ENCODE peak calls at places on chromosomes 16 and 17, in four cellular contexts. E, A, M and P are unnamed samples.

GRCh38 chr16:48182979-48183537 is 27.3 kb upstream of the ABCC12 start:
- DNase-seq in E (no peak), A (no peak), M (no peak), P (peak)

GRCh38 chr17:31320231-31320630 is 1.2 kb downstream of the EVI2A start:
- DNase-seq in E (no peak), A (no peak), M (no peak), P (no peak)

GRCh38 chr17:19254651-19255050 is 17.5 kb downstream of the EPN2 start:
- DNase-seq in E (no peak), A (no peak), M (no peak), P (no peak)

GRCh38 chr17:40547079-40547784 is 18.0 kb downstream of the CCR7 start:
- DNase-seq in E (no peak), A (no peak), M (no peak), P (no peak)

GRCh38 chr16:85422374-85423185 is 190.5 kb upstream of the GSE1 start:
- DNase-seq in E (no peak), A (no peak), M (peak), P (no peak)

GRCh38 chr16:66013497-66013896 is 353.0 kb upstream of the CDH5 start:
- DNase-seq in E (no peak), A (no peak), M (no peak), P (no peak)

GRCh38 chr17:40145476-40145875 is 5.1 kb downstream of the CASC3 start:
- DNase-seq in E (no peak), A (no peak), M (no peak), P (no peak)

GRCh38 chr17:39699818-39700147 is at the start of gene ERBB2:
- DNase-seq in E (no peak), A (no peak), M (peak), P (no peak)

GRCh38 chr17:3961564-3962047 is 2.6 kb downstream of the ATP2A3 start:
- DNase-seq in E (no peak), A (no peak), M (no peak), P (peak)

GRCh38 chr17:76527430-76528111 is 9.9 kb downstream of the CYGB start:
- DNase-seq in E (no peak), A (peak), M (peak), P (no peak)

GRCh38 chr17:27552467-27552779 is 78.6 kb upstream of the LGALS9 start:
- DNase-seq in E (no peak), A (no peak), M (no peak), P (no peak)

GRCh38 chr17:59284317-59284716 is 47.1 kb upstream of the YPEL2 start:
- DNase-seq in E (no peak), A (no peak), M (no peak), P (no peak)

GRCh38 chr17:63337579-63337978 is 108.5 kb downstream of the CYB561 start:
- DNase-seq in E (no peak), A (no peak), M (no peak), P (no peak)

GRCh38 chr16:1435921-1436697 is 5.2 kb downstream of the PERCC1 start:
- DNase-seq in E (no peak), A (no peak), M (no peak), P (no peak)

GRCh38 chr17:376936-377863 is 24.6 kb upstream of the RPH3AL start:
- DNase-seq in E (no peak), A (no peak), M (no peak), P (no peak)

GRCh38 chr17:19753661-19754463 is 5.8 kb upstream of the ALDH3A1 start:
- DNase-seq in E (no peak), A (no peak), M (no peak), P (no peak)

GRCh38 chr16:772959-773358 is 12.4 kb downstream of the MSLN start:
- DNase-seq in E (no peak), A (no peak), M (no peak), P (no peak)

GRCh38 chr16:83365166-83365565 is 442.6 kb upstream of the HSBP1 start:
- DNase-seq in E (no peak), A (no peak), M (no peak), P (no peak)

GRCh38 chr16:1997591-1998359 is 8.0 kb downstream of the SYNGR3 start:
- DNase-seq in E (no peak), A (no peak), M (no peak), P (no peak)

GRCh38 chr17:80614320-80614719 is 69.7 kb downstream of the RPTOR start:
- DNase-seq in E (no peak), A (no peak), M (no peak), P (no peak)

GRCh38 chr16:19718624-19718965 is 524 bp downstream of the IQCK start:
- DNase-seq in E (peak), A (no peak), M (no peak), P (no peak)

GRCh38 chr17:65254166-65254565 is 117.0 kb downstream of the RGS9 start:
- DNase-seq in E (no peak), A (no peak), M (no peak), P (no peak)

GRCh38 chr16:81478876-81479496 is 34.4 kb downstream of the CMIP start:
- DNase-seq in E (no peak), A (no peak), M (no peak), P (peak)

GRCh38 chr16:88649924-88650748 is 717 bp downstream of the CYBA start:
- DNase-seq in E (peak), A (peak), M (peak), P (no peak)

GRCh38 chr16:64870859-64871258 is 251.0 kb downstream of the CDH11 start:
- DNase-seq in E (no peak), A (peak), M (no peak), P (no peak)

GRCh38 chr16:50267651-50268050 is 1.3 kb downstream of the ADCY7 start:
- DNase-seq in E (no peak), A (no peak), M (no peak), P (no peak)

GRCh38 chr17:48297825-48298224 is 132.2 kb downstream of the SKAP1 start:
- DNase-seq in E (no peak), A (no peak), M (no peak), P (no peak)
- TF ChIP-seq NRF1 in E (no peak), A (no peak), M (no peak), P (no peak)

GRCh38 chr17:35160354-35161201 is 13.0 kb downstream of the UNC45B start:
- DNase-seq in E (no peak), A (no peak), M (no peak), P (no peak)
- TF ChIP-seq RAD21 in E (no peak), A (no peak), M (no peak), P (no peak)

GRCh38 chr16:22623351-22623781 is 112.7 kb downstream of the NPIPB5 start:
- DNase-seq in E (no peak), A (no peak), M (peak), P (no peak)
- TF ChIP-seq NRF1 in E (no peak), A (no peak), M (no peak), P (no peak)

DNA sequence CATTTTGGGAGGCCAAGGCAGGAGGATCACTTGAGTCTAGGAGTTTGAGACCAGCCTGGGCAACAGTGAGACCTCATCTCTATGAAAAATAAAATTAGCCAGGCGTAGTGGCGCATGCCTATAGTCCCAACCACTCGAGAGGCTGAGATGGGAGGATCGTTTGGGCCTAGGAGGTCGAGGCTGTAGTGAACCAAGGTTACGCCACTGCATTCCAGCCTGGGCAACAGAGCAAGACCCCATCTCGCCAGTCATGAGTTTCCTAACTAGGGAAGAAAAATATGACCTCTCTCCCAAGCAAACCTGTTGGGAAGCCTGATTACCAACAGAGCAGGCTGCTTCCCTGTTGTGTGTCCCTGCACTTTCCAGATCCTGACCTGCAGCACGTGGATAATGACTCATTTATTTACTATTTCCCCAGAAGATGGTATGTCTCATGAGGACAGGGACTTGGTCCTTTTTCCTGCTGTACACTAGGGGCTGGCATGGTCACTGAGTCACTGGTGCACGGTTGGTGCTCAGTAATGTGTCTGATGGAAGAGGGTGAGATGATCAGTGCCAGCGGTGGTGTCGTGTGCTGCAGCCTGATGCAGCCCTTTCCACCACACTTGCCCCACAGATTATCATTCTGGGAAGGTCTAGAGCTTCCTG is 30.8 kb downstream of the NMT1 start:
- DNase-seq in E (no peak), A (no peak), M (no peak), P (no peak)
- TF ChIP-seq RAD21 in E (no peak), A (no peak), M (no peak), P (no peak)

GRCh38 chr17:8155341-8156173 is 3.4 kb upstream of the PER1 start:
- DNase-seq in E (no peak), A (no peak), M (no peak), P (no peak)

GRCh38 chr17:8152981-8153549 is 861 bp upstream of the PER1 start:
- DNase-seq in E (no peak), A (no peak), M (no peak), P (no peak)

GRCh38 chr17:8154608-8155152 is 2.5 kb upstream of the PER1 start:
- DNase-seq in E (no peak), A (no peak), M (no peak), P (no peak)

GRCh38 chr17:8153550-8153956 is 1.3 kb upstream of the PER1 start:
- DNase-seq in E (peak), A (no peak), M (no peak), P (no peak)

DNA sequence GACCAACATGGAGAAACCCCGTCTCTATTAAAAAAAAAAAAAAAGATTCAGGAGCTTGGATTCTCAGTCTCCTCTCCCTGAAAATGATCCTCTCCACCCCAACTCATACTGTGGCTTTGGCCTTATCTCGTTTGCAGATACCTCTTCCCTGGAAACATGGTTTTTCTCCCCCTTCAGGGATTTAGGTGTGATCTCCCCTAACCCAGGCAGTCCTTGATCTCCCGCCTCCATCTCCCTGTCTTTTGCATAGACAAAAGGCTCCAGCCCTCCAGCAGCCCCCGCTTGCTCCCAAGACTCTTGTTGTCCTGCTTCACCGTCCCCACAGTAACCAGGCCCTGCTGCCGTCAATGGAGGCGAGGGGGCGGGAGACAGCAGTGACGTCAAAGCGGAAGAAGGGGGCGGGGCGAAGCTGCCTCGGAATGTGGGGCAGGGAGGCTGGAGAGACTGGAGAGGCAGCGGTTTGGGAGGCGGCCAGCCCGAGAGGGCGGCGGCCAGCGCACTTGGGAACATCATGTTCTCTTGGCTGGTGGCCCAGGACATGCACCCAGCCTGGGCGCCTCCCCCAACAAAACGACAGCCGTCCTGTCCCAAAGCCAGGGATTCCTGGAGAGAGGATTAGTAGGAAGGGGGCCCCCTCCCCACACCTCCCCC is 1.9 kb upstream of the PER1 start:
- DNase-seq in E (peak), A (peak), M (peak), P (no peak)
- TF ChIP-seq NRF1 in E (peak), A (no peak), M (no peak), P (no peak)

GRCh38 chr16:69012906-69013305 is 92.5 kb upstream of the HAS3 start:
- DNase-seq in E (no peak), A (no peak), M (no peak), P (no peak)
- TF ChIP-seq RAD21 in E (no peak), A (no peak), M (no peak), P (no peak)

GRCh38 chr16:47136101-47136820 is 7.5 kb downstream of the NETO2 start:
- DNase-seq in E (no peak), A (no peak), M (no peak), P (no peak)
- TF ChIP-seq NRF1 in E (no peak), A (no peak), M (no peak), P (no peak)